ENCODE peak calls at places on chromosomes 4 and X, in five cellular contexts. C is psoas muscle, D is GM23248, U is right lobe of liver, A is prostate gland. S is an unnamed sample. For H3K27me3 and H3K4me1, the result is how much of the 10 kb centered on the place peaks cover.

GRCh38 chrX:154657226-154657805 is 3.9 kb upstream of the CTAG2 start:
- DNase-seq in C (no peak), D (no peak), U (no peak), A (no peak), S (no peak)

GRCh38 chrX:102985182-102985581 is 48.1 kb downstream of the RAB40AL start:
- DNase-seq in C (no peak), D (no peak), U (no peak), A (no peak), S (no peak)

GRCh38 chrX:18549643-18550042 is 122.3 kb downstream of the RS1 start:
- DNase-seq in C (no peak), D (no peak), U (no peak), A (no peak), S (no peak)

GRCh38 chr4:108544504-108544903 is 75.9 kb upstream of the RPL34 start:
- DNase-seq in C (no peak), D (peak), U (no peak), A (no peak), S (no peak)

GRCh38 chr4:52037730-52038108 is 380 bp downstream of the SGCB start:
- DNase-seq in C (peak), D (peak), U (no peak), A (no peak), S (peak)

GRCh38 chr4:164768516-164768915 is 14.6 kb downstream of the SMIM31 start:
- DNase-seq in C (no peak), D (peak), U (no peak), A (no peak), S (no peak)

GRCh38 chrX:116246261-116246660 is 75.7 kb downstream of the AGTR2 start:
- DNase-seq in C (no peak), D (peak), U (no peak), A (no peak), S (peak)

GRCh38 chrX:3175659-3176438 is 134.6 kb downstream of the ARSF start:
- DNase-seq in C (no peak), D (peak), U (no peak), A (no peak), S (no peak)

GRCh38 chr4:118351851-118352827 is 664 bp downstream of the PRSS12 start:
- DNase-seq in C (peak), D (peak), U (peak), A (no peak), S (peak)

GRCh38 chr4:15955670-15956069 is 7.3 kb downstream of the FGFBP2 start:
- DNase-seq in C (no peak), D (peak), U (no peak), A (no peak), S (no peak)

GRCh38 chr4:25413261-25413660 is 36.2 kb downstream of the ANAPC4 start:
- DNase-seq in C (no peak), D (no peak), U (no peak), A (no peak), S (no peak)

GRCh38 chr4:55851885-55852284 is 1.6 kb upstream of the EXOC1 start:
- DNase-seq in C (no peak), D (no peak), U (no peak), A (no peak), S (no peak)

GRCh38 chr4:184251680-184252000 is 34.0 kb upstream of the ENPP6 start:
- DNase-seq in C (no peak), D (no peak), U (no peak), A (no peak), S (no peak)

GRCh38 chr4:184253072-184253420 is 35.4 kb upstream of the ENPP6 start:
- DNase-seq in C (no peak), D (no peak), U (no peak), A (no peak), S (no peak)

GRCh38 chr4:184248216-184248615 is 30.5 kb upstream of the ENPP6 start:
- DNase-seq in C (no peak), D (peak), U (no peak), A (no peak), S (no peak)

GRCh38 chr4:184252136-184253071 is 34.7 kb upstream of the ENPP6 start:
- DNase-seq in C (no peak), D (no peak), U (no peak), A (no peak), S (no peak)

DNA sequence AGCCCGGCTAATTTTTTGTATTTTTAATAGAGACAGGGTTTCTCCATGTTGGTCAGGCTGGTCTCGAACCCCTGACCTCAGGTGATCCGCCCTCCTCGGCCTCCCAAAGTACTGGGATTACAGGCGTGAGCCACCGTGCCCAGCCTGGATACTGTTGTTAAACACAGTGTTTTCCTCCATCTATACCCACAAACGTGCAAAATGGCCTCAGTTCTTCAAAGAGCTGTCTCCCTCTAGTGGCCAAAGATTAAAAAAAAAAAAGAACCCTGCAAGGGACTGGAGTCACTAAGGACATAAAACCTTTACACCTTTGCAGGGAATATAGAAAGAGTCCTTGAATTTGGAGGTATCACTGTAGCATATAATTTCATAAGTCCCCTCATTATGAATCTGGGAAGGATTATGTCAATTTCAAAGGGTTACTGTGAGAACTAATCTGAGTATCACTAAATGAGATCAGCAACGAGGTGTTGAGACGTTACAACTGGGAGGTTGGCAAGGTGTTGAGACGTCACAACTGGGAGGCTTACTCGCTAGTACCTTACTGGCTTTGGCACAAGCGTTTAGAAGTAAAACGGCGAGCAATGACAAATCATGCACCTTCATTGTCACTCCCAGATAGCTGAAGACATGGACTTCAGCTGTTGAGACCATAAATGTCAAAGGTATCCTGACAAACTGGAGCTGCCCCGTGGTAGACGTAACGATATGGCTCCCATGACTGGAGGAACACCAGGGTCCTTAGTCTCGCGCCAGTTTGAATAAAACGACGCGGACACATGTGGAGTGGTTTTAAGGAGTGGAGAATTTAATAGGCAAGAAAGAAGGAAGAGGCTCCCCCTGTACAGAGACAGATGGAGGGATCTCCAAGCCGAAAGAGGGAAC is 33.4 kb upstream of the ENPP6 start:
- DNase-seq in C (no peak), D (peak), U (no peak), A (no peak), S (peak)
- H3K27me3 ChIP-seq in C (under half), D (under half), U (under half), A (under half), S (under half)

GRCh38 chr4:1219553-1219950 is 29.4 kb downstream of the CTBP1 start:
- DNase-seq in C (no peak), D (no peak), U (no peak), A (no peak), S (no peak)
- H3K27ac ChIP-seq in C (no peak), D (no peak), U (no peak), A (no peak), S (no peak)

GRCh38 chr4:12414181-12414812 is 985.6 kb upstream of the HS3ST1 start:
- DNase-seq in C (no peak), D (no peak), U (no peak), A (no peak), S (no peak)
- H3K4me1 ChIP-seq in C (under half), D (under half), U (under half), A (under half), S (under half)

GRCh38 chr4:8905236-8905772 is 33.7 kb upstream of the HMX1 start:
- DNase-seq in C (peak), D (no peak), U (peak), A (no peak), S (no peak)
- H3K27me3 ChIP-seq in C (under half), D (under half), U (under half), A (under half), S (under half)

DNA sequence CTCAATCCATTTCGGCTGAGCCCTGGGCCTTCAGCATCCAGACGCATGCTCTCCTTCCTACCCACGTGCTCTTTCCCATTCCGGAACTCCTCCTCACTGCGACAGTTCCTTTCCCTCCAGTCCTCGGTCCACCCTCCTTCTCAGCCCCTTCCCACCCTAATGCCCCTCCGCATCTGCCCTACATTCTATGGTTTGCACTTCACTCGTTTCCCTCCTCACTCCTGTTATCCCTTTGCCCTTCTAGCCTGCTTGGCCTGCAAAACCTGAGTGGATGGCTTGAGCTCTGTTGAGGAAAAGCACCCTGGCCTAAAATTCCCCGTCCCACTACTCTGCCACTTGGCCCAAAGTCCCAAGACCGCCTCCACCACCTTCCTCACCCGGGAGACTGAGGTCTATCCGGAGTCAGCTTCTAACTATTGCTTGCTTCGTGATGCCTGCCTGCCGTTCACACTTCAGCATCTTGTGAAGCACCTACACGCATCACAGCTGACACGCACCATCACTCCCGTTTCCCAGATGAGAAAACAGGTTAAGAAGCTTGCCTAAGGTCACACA is 38.6 kb downstream of the MAP7D3 start:
- DNase-seq in C (peak), D (no peak), U (no peak), A (no peak), S (no peak)
- H3K27ac ChIP-seq in C (peak), D (no peak), U (no peak), A (no peak), S (no peak)

GRCh38 chr4:26751004-26751403 is 109.6 kb upstream of the STIM2 start:
- DNase-seq in C (no peak), D (no peak), U (no peak), A (no peak), S (no peak)
- H3K4me1 ChIP-seq in C (under half), D (under half), U (under half), A (under half), S (under half)

DNA sequence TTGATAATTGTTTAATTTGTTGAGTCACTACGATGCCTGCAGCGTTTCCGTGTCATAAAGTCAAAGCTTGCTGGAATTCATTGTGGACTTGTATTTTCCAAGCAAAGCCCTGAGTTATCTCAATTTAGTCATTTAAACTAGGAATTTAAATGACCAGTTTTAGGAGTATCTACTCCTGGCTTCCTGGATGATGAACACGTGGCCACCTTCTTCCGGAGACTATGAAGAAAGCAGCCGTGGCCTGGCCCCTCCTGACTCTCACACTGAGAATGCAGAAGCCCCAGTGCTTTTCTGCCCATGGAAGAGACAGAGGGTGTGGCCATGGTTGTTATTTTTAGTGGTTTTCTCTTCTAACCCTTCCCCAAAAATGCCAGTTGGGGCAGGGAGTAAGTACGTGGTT is 250.7 kb upstream of the GATB start:
- DNase-seq in C (no peak), D (peak), U (no peak), A (no peak), S (no peak)
- H3K27me3 ChIP-seq in C (under half), D (under half), U (under half), A (under half), S (under half)

GRCh38 chr4:100106982-100107381 is 83.3 kb downstream of the DDIT4L start:
- DNase-seq in C (no peak), D (no peak), U (no peak), A (no peak), S (no peak)
- H3K27ac ChIP-seq in C (no peak), D (no peak), U (no peak), A (no peak), S (no peak)

GRCh38 chr4:100286601-100287000 is 96.3 kb upstream of the DDIT4L start:
- DNase-seq in C (no peak), D (no peak), U (no peak), A (no peak), S (no peak)

GRCh38 chr4:100284302-100284701 is 94.0 kb upstream of the DDIT4L start:
- DNase-seq in C (no peak), D (no peak), U (no peak), A (no peak), S (no peak)

GRCh38 chr4:100278567-100278966 is 88.3 kb upstream of the DDIT4L start:
- DNase-seq in C (no peak), D (no peak), U (no peak), A (no peak), S (no peak)

GRCh38 chr4:100280807-100281206 is 90.5 kb upstream of the DDIT4L start:
- DNase-seq in C (no peak), D (no peak), U (no peak), A (no peak), S (no peak)
- H3K4me1 ChIP-seq in C (under half), D (under half), U (under half), A (under half), S (under half)